ENCODE peak calls at places on chromosomes 3 and 15, in six cellular contexts. One of them, this sample, is unnamed.

GRCh38 chr15:67511606-67512005 is 9.3 kb upstream of the C15orf61 start:
- DNase-seq in psoas muscle: no peak
- DNase-seq in prostate gland: no peak
- DNase-seq in cardiac fibroblast: no peak
- DNase-seq in sigmoid colon: no peak
- DNase-seq in BJ: no peak
- DNase-seq in this sample: peak

GRCh38 chr3:194330579-194330978 is 20.5 kb downstream of the CPN2 start:
- DNase-seq in prostate gland: peak
- DNase-seq in sigmoid colon: no peak
- DNase-seq in cardiac fibroblast: peak
- DNase-seq in psoas muscle: no peak
- DNase-seq in BJ: no peak
- DNase-seq in this sample: peak

GRCh38 chr3:42035816-42036482 is 55.2 kb upstream of the TRAK1 start:
- DNase-seq in sigmoid colon: no peak
- DNase-seq in BJ: no peak
- DNase-seq in psoas muscle: peak
- DNase-seq in prostate gland: no peak
- DNase-seq in cardiac fibroblast: peak
- DNase-seq in this sample: peak

GRCh38 chr3:27943106-27943505 is 221.0 kb upstream of the EOMES start:
- DNase-seq in psoas muscle: no peak
- DNase-seq in BJ: no peak
- DNase-seq in cardiac fibroblast: peak
- DNase-seq in sigmoid colon: no peak
- DNase-seq in prostate gland: no peak
- DNase-seq in this sample: peak

GRCh38 chr3:188780188-188781147 is 391.3 kb upstream of the TPRG1 start:
- DNase-seq in psoas muscle: peak
- DNase-seq in prostate gland: peak
- DNase-seq in BJ: no peak
- DNase-seq in sigmoid colon: peak
- DNase-seq in cardiac fibroblast: peak
- DNase-seq in this sample: peak

GRCh38 chr15:73686781-73687256 is 2.6 kb downstream of the CD276 start:
- DNase-seq in sigmoid colon: peak
- DNase-seq in psoas muscle: no peak
- DNase-seq in BJ: no peak
- DNase-seq in prostate gland: no peak
- DNase-seq in cardiac fibroblast: peak
- DNase-seq in this sample: peak

GRCh38 chr15:79094611-79095021 is 4.0 kb upstream of the RASGRF1 start:
- DNase-seq in cardiac fibroblast: no peak
- DNase-seq in BJ: no peak
- DNase-seq in prostate gland: no peak
- DNase-seq in psoas muscle: no peak
- DNase-seq in sigmoid colon: no peak
- DNase-seq in this sample: no peak

GRCh38 chr15:81160312-81161214 is 26.5 kb downstream of the CFAP161 start:
- DNase-seq in sigmoid colon: peak
- DNase-seq in cardiac fibroblast: peak
- DNase-seq in BJ: peak
- DNase-seq in psoas muscle: peak
- DNase-seq in prostate gland: no peak
- DNase-seq in this sample: peak

GRCh38 chr3:175988401-175988800 is 1129.3 kb downstream of the NAALADL2 start:
- DNase-seq in cardiac fibroblast: no peak
- DNase-seq in sigmoid colon: no peak
- DNase-seq in psoas muscle: no peak
- DNase-seq in BJ: peak
- DNase-seq in prostate gland: no peak
- DNase-seq in this sample: peak

GRCh38 chr15:83063555-83063954 is 3.5 kb downstream of the BTBD1 start:
- DNase-seq in cardiac fibroblast: no peak
- DNase-seq in prostate gland: no peak
- DNase-seq in sigmoid colon: no peak
- DNase-seq in psoas muscle: no peak
- DNase-seq in BJ: no peak
- DNase-seq in this sample: no peak

GRCh38 chr15:26667222-26667988 is 105.5 kb downstream of the GABRB3 start:
- DNase-seq in cardiac fibroblast: no peak
- DNase-seq in BJ: no peak
- DNase-seq in psoas muscle: no peak
- DNase-seq in sigmoid colon: no peak
- DNase-seq in prostate gland: peak
- DNase-seq in this sample: no peak

GRCh38 chr3:190385835-190386688 is 1.9 kb upstream of the CLDN16 start:
- DNase-seq in sigmoid colon: no peak
- DNase-seq in prostate gland: no peak
- DNase-seq in BJ: peak
- DNase-seq in psoas muscle: no peak
- DNase-seq in cardiac fibroblast: peak
- DNase-seq in this sample: peak

GRCh38 chr3:125916376-125916978 is 52.5 kb upstream of the ROPN1B start:
- DNase-seq in BJ: peak
- DNase-seq in sigmoid colon: no peak
- DNase-seq in cardiac fibroblast: peak
- DNase-seq in psoas muscle: no peak
- DNase-seq in prostate gland: peak
- DNase-seq in this sample: peak

GRCh38 chr15:51869074-51869425 is 39.6 kb downstream of the TMOD3 start:
- DNase-seq in cardiac fibroblast: peak
- DNase-seq in BJ: peak
- DNase-seq in psoas muscle: no peak
- DNase-seq in prostate gland: no peak
- DNase-seq in sigmoid colon: no peak
- DNase-seq in this sample: peak

GRCh38 chr15:63238796-63239195 is 38.6 kb upstream of the APH1B start:
- DNase-seq in cardiac fibroblast: peak
- DNase-seq in sigmoid colon: no peak
- DNase-seq in psoas muscle: no peak
- DNase-seq in BJ: no peak
- DNase-seq in prostate gland: no peak
- DNase-seq in this sample: peak

GRCh38 chr3:99929409-99930139 is 111.9 kb downstream of the CMSS1 start:
- DNase-seq in BJ: no peak
- DNase-seq in cardiac fibroblast: peak
- DNase-seq in prostate gland: no peak
- DNase-seq in psoas muscle: peak
- DNase-seq in sigmoid colon: peak
- DNase-seq in this sample: peak

GRCh38 chr3:186129206-186129605 is 20.3 kb upstream of the ETV5 start:
- DNase-seq in psoas muscle: no peak
- DNase-seq in BJ: no peak
- DNase-seq in prostate gland: no peak
- DNase-seq in cardiac fibroblast: no peak
- DNase-seq in sigmoid colon: no peak
- DNase-seq in this sample: no peak

GRCh38 chr3:184229424-184230080 is at the start of gene VWA5B2:
- DNase-seq in cardiac fibroblast: peak
- DNase-seq in prostate gland: peak
- DNase-seq in psoas muscle: peak
- DNase-seq in BJ: no peak
- DNase-seq in sigmoid colon: no peak
- DNase-seq in this sample: peak
- TF ChIP-seq CTCF in cardiac fibroblast: no peak
- TF ChIP-seq CTCF in prostate gland: no peak
- TF ChIP-seq CTCF in psoas muscle: peak
- TF ChIP-seq CTCF in BJ: no peak
- TF ChIP-seq CTCF in sigmoid colon: no peak
- TF ChIP-seq CTCF in this sample: no peak

GRCh38 chr3:53493997-53494791 is at the start of gene CACNA1D:
- DNase-seq in BJ: no peak
- DNase-seq in cardiac fibroblast: peak
- DNase-seq in prostate gland: peak
- DNase-seq in psoas muscle: no peak
- DNase-seq in sigmoid colon: no peak
- DNase-seq in this sample: no peak
- TF ChIP-seq CTCF in BJ: no peak
- TF ChIP-seq CTCF in cardiac fibroblast: no peak
- TF ChIP-seq CTCF in prostate gland: no peak
- TF ChIP-seq CTCF in psoas muscle: no peak
- TF ChIP-seq CTCF in sigmoid colon: no peak
- TF ChIP-seq CTCF in this sample: no peak

GRCh38 chr3:148366743-148367410 is 330.8 kb upstream of the AGTR1 start:
- DNase-seq in BJ: no peak
- DNase-seq in prostate gland: no peak
- DNase-seq in sigmoid colon: no peak
- DNase-seq in psoas muscle: no peak
- DNase-seq in cardiac fibroblast: peak
- DNase-seq in this sample: peak
- TF ChIP-seq CTCF in BJ: no peak
- TF ChIP-seq CTCF in prostate gland: no peak
- TF ChIP-seq CTCF in sigmoid colon: no peak
- TF ChIP-seq CTCF in psoas muscle: no peak
- TF ChIP-seq CTCF in cardiac fibroblast: no peak
- TF ChIP-seq CTCF in this sample: peak

GRCh38 chr3:101303089-101303731 is 17.2 kb downstream of the IMPG2 start:
- DNase-seq in sigmoid colon: no peak
- DNase-seq in prostate gland: no peak
- DNase-seq in cardiac fibroblast: no peak
- DNase-seq in BJ: no peak
- DNase-seq in psoas muscle: no peak
- DNase-seq in this sample: peak
- TF ChIP-seq CTCF in sigmoid colon: no peak
- TF ChIP-seq CTCF in prostate gland: no peak
- TF ChIP-seq CTCF in cardiac fibroblast: no peak
- TF ChIP-seq CTCF in BJ: no peak
- TF ChIP-seq CTCF in psoas muscle: no peak
- TF ChIP-seq CTCF in this sample: no peak

GRCh38 chr3:86969500-86970189 is 21.3 kb downstream of the VGLL3 start:
- DNase-seq in prostate gland: no peak
- DNase-seq in sigmoid colon: no peak
- DNase-seq in psoas muscle: no peak
- DNase-seq in BJ: no peak
- DNase-seq in cardiac fibroblast: peak
- DNase-seq in this sample: no peak
- TF ChIP-seq CTCF in prostate gland: no peak
- TF ChIP-seq CTCF in sigmoid colon: peak
- TF ChIP-seq CTCF in psoas muscle: peak
- TF ChIP-seq CTCF in BJ: peak
- TF ChIP-seq CTCF in cardiac fibroblast: peak
- TF ChIP-seq CTCF in this sample: peak

DNA sequence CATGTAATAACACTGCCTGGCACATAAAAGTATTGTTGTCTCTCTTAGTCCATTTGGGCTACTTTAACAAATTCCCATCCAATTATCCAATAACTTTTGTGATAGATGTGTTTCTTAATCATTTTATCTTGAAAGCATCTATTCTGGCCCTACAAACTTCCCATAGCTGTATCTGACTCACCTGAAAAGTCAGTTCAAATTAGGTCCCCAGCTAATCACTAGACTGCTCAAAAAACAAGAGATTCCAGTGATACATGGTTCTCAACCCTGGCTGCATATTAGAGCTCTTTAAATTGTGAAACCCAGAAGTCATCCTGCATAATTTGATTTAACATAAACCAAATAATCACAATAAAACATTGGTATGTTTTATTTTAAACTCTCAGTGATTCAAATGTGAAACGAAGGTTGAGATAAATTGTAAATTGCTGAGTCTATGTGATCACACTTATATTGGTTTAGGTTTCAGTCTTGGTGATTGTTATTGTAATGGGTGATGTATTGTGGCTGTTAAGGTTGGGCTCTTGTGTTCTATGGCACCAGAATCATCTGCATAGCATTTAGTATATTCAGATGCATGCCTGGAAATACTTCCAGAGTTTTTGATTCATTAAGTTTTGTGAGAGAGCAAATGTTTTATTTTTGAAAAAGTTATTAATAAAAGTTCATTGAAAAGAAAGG is 268.9 kb upstream of the KCNMB2 start:
- DNase-seq in cardiac fibroblast: no peak
- DNase-seq in BJ: no peak
- DNase-seq in prostate gland: no peak
- DNase-seq in psoas muscle: no peak
- DNase-seq in sigmoid colon: no peak
- DNase-seq in this sample: no peak
- TF ChIP-seq CTCF in cardiac fibroblast: no peak
- TF ChIP-seq CTCF in BJ: no peak
- TF ChIP-seq CTCF in prostate gland: no peak
- TF ChIP-seq CTCF in psoas muscle: no peak
- TF ChIP-seq CTCF in sigmoid colon: no peak
- TF ChIP-seq CTCF in this sample: no peak

DNA sequence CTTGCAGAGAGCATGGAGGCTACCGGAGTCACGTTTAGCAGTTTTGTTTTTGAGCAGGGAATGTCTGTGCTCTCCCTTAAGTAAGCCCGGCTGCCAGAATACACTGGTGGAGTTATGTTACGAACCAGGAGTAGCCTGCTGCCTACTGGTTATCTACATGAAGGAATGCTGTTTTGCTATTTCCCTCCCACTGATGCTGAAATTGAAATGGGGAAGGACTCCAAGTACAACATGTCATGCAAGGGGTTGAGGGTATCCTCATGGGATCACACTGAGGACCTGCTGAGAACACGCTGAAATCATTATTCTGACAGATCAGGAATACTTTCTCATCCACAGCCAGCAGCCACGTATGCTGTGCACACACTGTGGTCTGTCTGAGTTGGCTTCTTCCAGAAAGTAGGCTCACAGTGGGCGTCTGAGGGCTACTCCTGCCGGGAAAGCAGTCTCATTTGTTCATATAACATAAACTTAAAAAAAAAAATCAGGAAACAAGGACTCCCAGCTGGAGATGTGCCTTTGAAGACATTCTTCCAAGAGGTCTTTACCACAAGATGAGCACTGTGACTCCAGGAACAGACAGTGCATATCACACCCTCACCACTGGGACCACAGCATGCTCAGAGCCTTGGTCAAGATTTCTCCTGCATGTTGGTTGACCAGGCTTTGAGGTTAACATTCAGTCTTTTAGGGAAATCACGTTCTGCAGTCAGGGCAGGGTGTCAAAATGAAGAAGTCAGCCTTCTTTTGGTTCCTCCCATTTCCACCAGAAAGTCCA is 300.4 kb upstream of the RASGRP1 start:
- DNase-seq in sigmoid colon: peak
- DNase-seq in cardiac fibroblast: peak
- DNase-seq in prostate gland: no peak
- DNase-seq in psoas muscle: peak
- DNase-seq in BJ: peak
- DNase-seq in this sample: peak
- TF ChIP-seq CTCF in sigmoid colon: no peak
- TF ChIP-seq CTCF in cardiac fibroblast: peak
- TF ChIP-seq CTCF in prostate gland: no peak
- TF ChIP-seq CTCF in psoas muscle: no peak
- TF ChIP-seq CTCF in BJ: peak
- TF ChIP-seq CTCF in this sample: peak

DNA sequence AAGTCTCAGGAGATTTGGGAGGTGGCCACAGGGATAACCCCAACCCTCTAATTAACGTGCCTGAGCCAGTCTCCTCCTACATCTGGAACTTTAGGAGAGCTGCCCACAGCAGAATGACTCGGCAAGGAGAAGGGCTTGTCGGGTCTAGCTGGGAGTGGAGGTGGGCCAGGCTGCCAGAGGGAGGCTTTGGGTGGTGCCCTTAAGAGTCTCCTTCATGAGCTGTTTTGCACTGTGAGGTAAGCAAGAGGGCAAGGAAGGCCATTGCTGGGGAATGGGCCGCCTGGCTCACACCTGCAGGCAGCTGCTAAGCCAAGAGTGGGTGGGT is 3.6 kb upstream of the TNK2 start:
- DNase-seq in cardiac fibroblast: no peak
- DNase-seq in prostate gland: peak
- DNase-seq in BJ: no peak
- DNase-seq in psoas muscle: peak
- DNase-seq in sigmoid colon: peak
- DNase-seq in this sample: peak
- TF ChIP-seq CTCF in cardiac fibroblast: no peak
- TF ChIP-seq CTCF in prostate gland: no peak
- TF ChIP-seq CTCF in BJ: no peak
- TF ChIP-seq CTCF in psoas muscle: no peak
- TF ChIP-seq CTCF in sigmoid colon: no peak
- TF ChIP-seq CTCF in this sample: no peak

This sample was measured in AG10803.